ENCODE peak calls at places on chromosomes 5 and 9, in seven cellular contexts. One of them, this sample, is unnamed.

GRCh38 chr5:150428106-150428876 is 15.6 kb upstream of the CD74 start:
- DNase-seq in IMR-90: no peak
- DNase-seq in H1: no peak
- DNase-seq in A549: no peak
- DNase-seq in HepG2: peak; percentile 83
- DNase-seq in SK-N-SH: no peak
- DNase-seq in GM12878: no peak
- DNase-seq in this sample: peak; percentile 59

GRCh38 chr9:123938401-123938800 is 8.5 kb upstream of the DENND1A start:
- DNase-seq in IMR-90: no peak
- DNase-seq in H1: no peak
- DNase-seq in A549: no peak
- DNase-seq in HepG2: no peak
- DNase-seq in SK-N-SH: no peak
- DNase-seq in GM12878: no peak
- DNase-seq in this sample: no peak

GRCh38 chr9:131982683-131983239 is 96.9 kb downstream of the MED27 start:
- DNase-seq in IMR-90: peak; percentile 36
- DNase-seq in H1: no peak
- DNase-seq in A549: no peak
- DNase-seq in HepG2: no peak
- DNase-seq in SK-N-SH: no peak
- DNase-seq in GM12878: peak; percentile 37
- DNase-seq in this sample: no peak

GRCh38 chr9:37512439-37512838 is 26.7 kb downstream of the POLR1E start:
- DNase-seq in IMR-90: no peak
- DNase-seq in H1: no peak
- DNase-seq in A549: no peak
- DNase-seq in HepG2: no peak
- DNase-seq in SK-N-SH: no peak
- DNase-seq in GM12878: no peak
- DNase-seq in this sample: no peak

GRCh38 chr5:87411586-87412416 is 929 bp downstream of the CCNH start:
- DNase-seq in IMR-90: peak; percentile 63
- DNase-seq in H1: no peak
- DNase-seq in A549: peak; percentile 29
- DNase-seq in HepG2: peak; percentile 33
- DNase-seq in SK-N-SH: peak; percentile 10
- DNase-seq in GM12878: no peak
- DNase-seq in this sample: peak; percentile 16

GRCh38 chr5:12625667-12626263 is 721.5 kb upstream of the CTNND2 start:
- DNase-seq in IMR-90: no peak
- DNase-seq in H1: no peak
- DNase-seq in A549: no peak
- DNase-seq in HepG2: no peak
- DNase-seq in SK-N-SH: no peak
- DNase-seq in GM12878: no peak
- DNase-seq in this sample: no peak

GRCh38 chr9:136621734-136622093 is 41.0 kb upstream of the EGFL7 start:
- DNase-seq in IMR-90: no peak
- DNase-seq in H1: no peak
- DNase-seq in A549: no peak
- DNase-seq in HepG2: no peak
- DNase-seq in SK-N-SH: no peak
- DNase-seq in GM12878: no peak
- DNase-seq in this sample: no peak

GRCh38 chr5:181151146-181151545 is 3.8 kb downstream of the OR2V2 start:
- DNase-seq in IMR-90: no peak
- DNase-seq in H1: no peak
- DNase-seq in A549: peak; percentile 56
- DNase-seq in HepG2: no peak
- DNase-seq in SK-N-SH: peak; percentile 41
- DNase-seq in GM12878: no peak
- DNase-seq in this sample: no peak

GRCh38 chr9:1400983-1401382 is 350.8 kb downstream of the DMRT2 start:
- DNase-seq in IMR-90: no peak
- DNase-seq in H1: no peak
- DNase-seq in A549: no peak
- DNase-seq in HepG2: no peak
- DNase-seq in SK-N-SH: no peak
- DNase-seq in GM12878: no peak
- DNase-seq in this sample: no peak

GRCh38 chr5:59783264-59783663 is 110.3 kb downstream of the PDE4D start:
- DNase-seq in IMR-90: no peak
- DNase-seq in H1: no peak
- DNase-seq in A549: no peak
- DNase-seq in HepG2: no peak
- DNase-seq in SK-N-SH: no peak
- DNase-seq in GM12878: no peak
- DNase-seq in this sample: no peak

GRCh38 chr9:122075135-122076030 is 17.7 kb downstream of the TTLL11 start:
- DNase-seq in IMR-90: peak; percentile 46
- DNase-seq in H1: no peak
- DNase-seq in A549: no peak
- DNase-seq in HepG2: no peak
- DNase-seq in SK-N-SH: no peak
- DNase-seq in GM12878: no peak
- DNase-seq in this sample: no peak

GRCh38 chr5:89277791-89278190 is 394.8 kb upstream of the MEF2C start:
- DNase-seq in IMR-90: peak; percentile 44
- DNase-seq in H1: no peak
- DNase-seq in A549: no peak
- DNase-seq in HepG2: no peak
- DNase-seq in SK-N-SH: no peak
- DNase-seq in GM12878: no peak
- DNase-seq in this sample: no peak

GRCh38 chr5:59152701-59153245 is 569.9 kb downstream of the RAB3C start:
- DNase-seq in IMR-90: no peak
- DNase-seq in H1: no peak
- DNase-seq in A549: no peak
- DNase-seq in HepG2: no peak
- DNase-seq in SK-N-SH: no peak
- DNase-seq in GM12878: no peak
- DNase-seq in this sample: no peak

GRCh38 chr5:96081276-96081858 is 119.7 kb upstream of the ELL2 start:
- DNase-seq in IMR-90: peak; percentile 34
- DNase-seq in H1: no peak
- DNase-seq in A549: no peak
- DNase-seq in HepG2: no peak
- DNase-seq in SK-N-SH: no peak
- DNase-seq in GM12878: no peak
- DNase-seq in this sample: peak; percentile 60

GRCh38 chr5:24644757-24645156 is at the start of gene CDH10:
- DNase-seq in IMR-90: no peak
- DNase-seq in H1: peak; percentile 81
- DNase-seq in A549: peak; percentile 29
- DNase-seq in HepG2: no peak
- DNase-seq in SK-N-SH: no peak
- DNase-seq in GM12878: no peak
- DNase-seq in this sample: no peak

GRCh38 chr9:82763631-82764030 is 299.3 kb downstream of the RASEF start:
- DNase-seq in IMR-90: no peak
- DNase-seq in H1: no peak
- DNase-seq in A549: peak; percentile 9
- DNase-seq in HepG2: no peak
- DNase-seq in SK-N-SH: peak; percentile 35
- DNase-seq in GM12878: no peak
- DNase-seq in this sample: no peak

GRCh38 chr9:77013186-77013931 is 6.1 kb upstream of the FOXB2 start:
- DNase-seq in IMR-90: no peak
- DNase-seq in H1: no peak
- DNase-seq in A549: no peak
- DNase-seq in HepG2: no peak
- DNase-seq in SK-N-SH: peak; percentile 12
- DNase-seq in GM12878: no peak
- DNase-seq in this sample: no peak

GRCh38 chr5:168647083-168647482 is 67.9 kb upstream of the PANK3 start:
- DNase-seq in IMR-90: no peak
- DNase-seq in H1: no peak
- DNase-seq in A549: peak; percentile 70
- DNase-seq in HepG2: no peak
- DNase-seq in SK-N-SH: no peak
- DNase-seq in GM12878: no peak
- DNase-seq in this sample: no peak

GRCh38 chr5:39518516-39518915 is 93.7 kb upstream of the DAB2 start:
- DNase-seq in IMR-90: peak; percentile 85
- DNase-seq in H1: no peak
- DNase-seq in A549: peak; percentile 16
- DNase-seq in HepG2: no peak
- DNase-seq in SK-N-SH: no peak
- DNase-seq in GM12878: no peak
- DNase-seq in this sample: no peak

GRCh38 chr5:111254613-111255012 is 30.4 kb downstream of the CAMK4 start:
- DNase-seq in IMR-90: peak; percentile 40
- DNase-seq in H1: no peak
- DNase-seq in A549: no peak
- DNase-seq in HepG2: no peak
- DNase-seq in SK-N-SH: no peak
- DNase-seq in GM12878: peak; percentile 95
- DNase-seq in this sample: no peak

GRCh38 chr9:69120380-69121154 is 53.5 kb upstream of the TJP2 start:
- DNase-seq in IMR-90: no peak
- DNase-seq in H1: peak; percentile 91
- DNase-seq in A549: no peak
- DNase-seq in HepG2: peak; percentile 81
- DNase-seq in SK-N-SH: no peak
- DNase-seq in GM12878: no peak
- DNase-seq in this sample: no peak

GRCh38 chr9:89610391-89610925 is 5.6 kb downstream of the GADD45G start:
- DNase-seq in IMR-90: no peak
- DNase-seq in H1: no peak
- DNase-seq in A549: no peak
- DNase-seq in HepG2: no peak
- DNase-seq in SK-N-SH: peak; percentile 49
- DNase-seq in GM12878: no peak
- DNase-seq in this sample: no peak
- TF ChIP-seq RFX5 in IMR-90: no peak
- TF ChIP-seq RFX5 in H1: no peak
- TF ChIP-seq RFX5 in A549: no peak
- TF ChIP-seq RFX5 in HepG2: no peak
- TF ChIP-seq RFX5 in SK-N-SH: no peak
- TF ChIP-seq RFX5 in GM12878: no peak
- TF ChIP-seq RFX5 in this sample: no peak

GRCh38 chr5:44953078-44953477 is 144.3 kb downstream of the MRPS30 start:
- DNase-seq in IMR-90: no peak
- DNase-seq in H1: no peak
- DNase-seq in A549: no peak
- DNase-seq in HepG2: no peak
- DNase-seq in SK-N-SH: no peak
- DNase-seq in GM12878: no peak
- DNase-seq in this sample: no peak

GRCh38 chr5:44951371-44951770 is 142.6 kb downstream of the MRPS30 start:
- DNase-seq in IMR-90: no peak
- DNase-seq in H1: no peak
- DNase-seq in A549: no peak
- DNase-seq in HepG2: no peak
- DNase-seq in SK-N-SH: no peak
- DNase-seq in GM12878: no peak
- DNase-seq in this sample: no peak

GRCh38 chr5:44949687-44950086 is 140.9 kb downstream of the MRPS30 start:
- DNase-seq in IMR-90: no peak
- DNase-seq in H1: no peak
- DNase-seq in A549: no peak
- DNase-seq in HepG2: no peak
- DNase-seq in SK-N-SH: no peak
- DNase-seq in GM12878: no peak
- DNase-seq in this sample: no peak

GRCh38 chr5:44952376-44952775 is 143.6 kb downstream of the MRPS30 start:
- DNase-seq in IMR-90: peak; percentile 15
- DNase-seq in H1: no peak
- DNase-seq in A549: peak; percentile 43
- DNase-seq in HepG2: peak; percentile 18
- DNase-seq in SK-N-SH: peak; percentile 23
- DNase-seq in GM12878: peak; percentile 5
- DNase-seq in this sample: peak; percentile 29
- TF ChIP-seq RFX5 in IMR-90: no peak
- TF ChIP-seq RFX5 in H1: no peak
- TF ChIP-seq RFX5 in A549: no peak
- TF ChIP-seq RFX5 in HepG2: no peak
- TF ChIP-seq RFX5 in SK-N-SH: no peak
- TF ChIP-seq RFX5 in GM12878: no peak
- TF ChIP-seq RFX5 in this sample: no peak

GRCh38 chr5:32783658-32784057 is 72.5 kb downstream of the NPR3 start:
- DNase-seq in IMR-90: no peak
- DNase-seq in H1: no peak
- DNase-seq in A549: no peak
- DNase-seq in HepG2: no peak
- DNase-seq in SK-N-SH: no peak
- DNase-seq in GM12878: no peak
- DNase-seq in this sample: no peak
- TF ChIP-seq RFX5 in IMR-90: no peak
- TF ChIP-seq RFX5 in H1: no peak
- TF ChIP-seq RFX5 in A549: no peak
- TF ChIP-seq RFX5 in HepG2: no peak
- TF ChIP-seq RFX5 in SK-N-SH: no peak
- TF ChIP-seq RFX5 in GM12878: no peak
- TF ChIP-seq RFX5 in this sample: no peak

GRCh38 chr5:142059304-142059940 is 46.6 kb upstream of the GNPDA1 start:
- DNase-seq in IMR-90: no peak
- DNase-seq in H1: no peak
- DNase-seq in A549: peak; percentile 30
- DNase-seq in HepG2: peak; percentile 20
- DNase-seq in SK-N-SH: no peak
- DNase-seq in GM12878: no peak
- DNase-seq in this sample: no peak
- TF ChIP-seq RFX5 in IMR-90: no peak
- TF ChIP-seq RFX5 in H1: no peak
- TF ChIP-seq RFX5 in A549: no peak
- TF ChIP-seq RFX5 in HepG2: no peak
- TF ChIP-seq RFX5 in SK-N-SH: no peak
- TF ChIP-seq RFX5 in GM12878: no peak
- TF ChIP-seq RFX5 in this sample: no peak

DNA sequence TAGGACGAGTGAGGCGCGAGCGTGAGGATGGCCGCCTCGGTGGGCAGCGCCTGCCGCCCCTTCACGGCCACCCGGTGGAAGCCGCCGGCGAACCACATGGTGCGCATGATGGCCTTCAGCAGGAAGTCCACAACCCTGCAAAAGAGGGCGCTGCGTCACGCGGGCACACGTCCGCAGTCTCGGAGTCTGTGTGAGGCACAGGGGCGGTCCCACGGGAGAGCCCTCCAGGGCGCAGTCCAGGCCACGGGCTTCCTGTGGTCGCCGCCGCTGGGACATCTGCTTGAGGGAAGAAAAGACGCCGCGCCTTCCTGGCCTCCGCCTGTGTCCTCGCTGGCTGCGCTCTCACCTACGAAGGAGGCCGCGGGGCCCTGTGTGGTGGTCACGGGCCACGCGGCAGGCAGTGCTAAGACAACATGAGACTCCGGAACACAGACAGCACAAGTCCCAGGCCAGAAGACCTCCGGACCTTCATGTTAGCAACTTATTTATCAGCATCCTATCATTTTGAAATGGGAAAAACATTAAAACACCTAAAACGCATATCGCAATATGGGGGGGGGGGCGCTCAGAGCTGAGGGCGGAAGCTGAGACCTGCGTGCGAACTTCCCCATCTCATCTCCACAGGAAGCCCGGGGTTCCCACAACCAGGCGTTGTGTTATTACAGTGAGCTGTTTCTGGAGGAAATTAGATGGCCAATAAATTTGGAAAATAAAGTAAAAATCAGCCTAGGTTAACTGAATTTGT is 28.8 kb downstream of the LPCAT1 start:
- DNase-seq in IMR-90: no peak
- DNase-seq in H1: no peak
- DNase-seq in A549: no peak
- DNase-seq in HepG2: no peak
- DNase-seq in SK-N-SH: no peak
- DNase-seq in GM12878: peak; percentile 74
- DNase-seq in this sample: no peak
- TF ChIP-seq RFX5 in IMR-90: no peak
- TF ChIP-seq RFX5 in H1: no peak
- TF ChIP-seq RFX5 in A549: no peak
- TF ChIP-seq RFX5 in HepG2: no peak
- TF ChIP-seq RFX5 in SK-N-SH: no peak
- TF ChIP-seq RFX5 in GM12878: peak; percentile 12
- TF ChIP-seq RFX5 in this sample: no peak

This sample was measured in K562.